ENCODE peak calls at places on chromosomes 6 and 20, in eight cellular contexts. J, D, X, P, O, C, L and Z are unnamed samples.

GRCh38 chr20:62922451-62922921 is 3.8 kb downstream of the DIDO1 start:
- DNase-seq in J (no peak), D (no peak), X (no peak), P (no peak), O (no peak), C (no peak), L (no peak), Z (no peak)

GRCh38 chr6:44001318-44001868 is 125.9 kb downstream of the MRPL14 start:
- DNase-seq in J (no peak), D (no peak), X (no peak), P (peak), O (no peak), C (peak), L (no peak), Z (peak)

GRCh38 chr20:2604506-2604835 is 48.0 kb upstream of the NOP56 start:
- DNase-seq in J (no peak), D (no peak), X (no peak), P (no peak), O (no peak), C (no peak), L (no peak), Z (no peak)

GRCh38 chr20:23520185-23520584 is 29.3 kb downstream of the CST8 start:
- DNase-seq in J (no peak), D (no peak), X (no peak), P (no peak), O (no peak), C (peak), L (no peak), Z (no peak)

GRCh38 chr20:44651507-44652373 is at the start of gene ADA:
- DNase-seq in J (no peak), D (peak), X (peak), P (peak), O (peak), C (peak), L (no peak), Z (peak)

GRCh38 chr6:134551245-134551960 is 233.5 kb upstream of the SGK1 start:
- DNase-seq in J (peak), D (no peak), X (no peak), P (no peak), O (peak), C (peak), L (peak), Z (no peak)

GRCh38 chr6:74879234-74879633 is 326.6 kb downstream of the COL12A1 start:
- DNase-seq in J (no peak), D (no peak), X (no peak), P (no peak), O (peak), C (peak), L (peak), Z (no peak)

GRCh38 chr20:37417857-37418501 is 72.0 kb downstream of the SRC start:
- DNase-seq in J (no peak), D (no peak), X (no peak), P (no peak), O (no peak), C (no peak), L (no peak), Z (no peak)

GRCh38 chr20:5977223-5977622 is 26.8 kb downstream of the MCM8 start:
- DNase-seq in J (no peak), D (no peak), X (no peak), P (no peak), O (no peak), C (no peak), L (no peak), Z (no peak)

GRCh38 chr6:134669531-134669930 is 280.4 kb downstream of the ALDH8A1 start:
- DNase-seq in J (no peak), D (no peak), X (no peak), P (no peak), O (no peak), C (no peak), L (peak), Z (no peak)

GRCh38 chr20:6295026-6295425 is 172.2 kb upstream of the FERMT1 start:
- DNase-seq in J (no peak), D (no peak), X (no peak), P (no peak), O (no peak), C (no peak), L (no peak), Z (no peak)

GRCh38 chr6:2763345-2763841 is 1.8 kb upstream of the WRNIP1 start:
- DNase-seq in J (no peak), D (peak), X (no peak), P (no peak), O (no peak), C (no peak), L (no peak), Z (peak)

GRCh38 chr6:129212081-129212480 is 329.1 kb downstream of the LAMA2 start:
- DNase-seq in J (no peak), D (no peak), X (no peak), P (no peak), O (peak), C (peak), L (peak), Z (no peak)

GRCh38 chr6:143579703-143580102 is 68.2 kb upstream of the FUCA2 start:
- DNase-seq in J (no peak), D (peak), X (no peak), P (no peak), O (peak), C (peak), L (peak), Z (no peak)

GRCh38 chr6:56359201-56359899 is 112.0 kb upstream of the COL21A1 start:
- DNase-seq in J (no peak), D (peak), X (peak), P (peak), O (peak), C (peak), L (peak), Z (peak)

GRCh38 chr6:4388675-4389074 is 253.3 kb upstream of the ECI2 start:
- DNase-seq in J (no peak), D (no peak), X (no peak), P (no peak), O (no peak), C (peak), L (peak), Z (no peak)

GRCh38 chr20:21361266-21361665 is 36.1 kb downstream of the NKX2-4 start:
- DNase-seq in J (no peak), D (no peak), X (no peak), P (no peak), O (no peak), C (peak), L (no peak), Z (no peak)

GRCh38 chr6:12751694-12752304 is 35.2 kb downstream of the PHACTR1 start:
- DNase-seq in J (no peak), D (no peak), X (peak), P (peak), O (peak), C (peak), L (peak), Z (peak)

GRCh38 chr6:56357616-56358373 is 110.4 kb upstream of the COL21A1 start:
- DNase-seq in J (no peak), D (no peak), X (no peak), P (no peak), O (peak), C (peak), L (peak), Z (no peak)

GRCh38 chr20:50343490-50344179 is 153.0 kb downstream of the CEBPB start:
- DNase-seq in J (no peak), D (peak), X (no peak), P (no peak), O (no peak), C (no peak), L (no peak), Z (no peak)

GRCh38 chr20:53331151-53331973 is 262.3 kb downstream of the ZNF217 start:
- DNase-seq in J (no peak), D (no peak), X (no peak), P (no peak), O (peak), C (no peak), L (no peak), Z (no peak)

GRCh38 chr6:149586149-149586548 is 20.0 kb downstream of the GINM1 start:
- DNase-seq in J (no peak), D (no peak), X (no peak), P (no peak), O (no peak), C (no peak), L (no peak), Z (no peak)

GRCh38 chr6:4036581-4036980 is 42.4 kb downstream of the FAM217A start:
- DNase-seq in J (no peak), D (no peak), X (no peak), P (no peak), O (no peak), C (no peak), L (no peak), Z (no peak)

GRCh38 chr6:162017551-162017950 is 710.0 kb downstream of the PRKN start:
- DNase-seq in J (no peak), D (no peak), X (no peak), P (no peak), O (no peak), C (no peak), L (no peak), Z (no peak)

GRCh38 chr6:30044630-30045029 is 16.4 kb upstream of the POLR1H start:
- DNase-seq in J (no peak), D (no peak), X (no peak), P (no peak), O (peak), C (peak), L (peak), Z (peak)

GRCh38 chr20:61173966-61174725 is 77.9 kb upstream of the CDH4 start:
- DNase-seq in J (no peak), D (no peak), X (no peak), P (no peak), O (no peak), C (no peak), L (peak), Z (peak)

GRCh38 chr6:41643899-41644269 is 5.6 kb downstream of the MDFI start:
- DNase-seq in J (no peak), D (no peak), X (no peak), P (no peak), O (no peak), C (no peak), L (no peak), Z (no peak)

GRCh38 chr6:107731422-107732319 is 92.4 kb downstream of the SCML4 start:
- DNase-seq in J (no peak), D (no peak), X (no peak), P (no peak), O (no peak), C (no peak), L (no peak), Z (no peak)

GRCh38 chr20:37411408-37412306 is 65.7 kb downstream of the SRC start:
- DNase-seq in J (no peak), D (no peak), X (no peak), P (no peak), O (no peak), C (no peak), L (no peak), Z (no peak)

GRCh38 chr20:63579017-63579705 is 5.1 kb upstream of the HELZ2 start:
- DNase-seq in J (no peak), D (no peak), X (no peak), P (no peak), O (no peak), C (no peak), L (no peak), Z (no peak)

GRCh38 chr6:71468841-71469750 is 180.5 kb downstream of the OGFRL1 start:
- DNase-seq in J (no peak), D (no peak), X (no peak), P (no peak), O (peak), C (peak), L (peak), Z (no peak)

GRCh38 chr6:125129354-125129753 is 24.2 kb upstream of the TPD52L1 start:
- DNase-seq in J (no peak), D (no peak), X (no peak), P (no peak), O (no peak), C (no peak), L (no peak), Z (no peak)

DNA sequence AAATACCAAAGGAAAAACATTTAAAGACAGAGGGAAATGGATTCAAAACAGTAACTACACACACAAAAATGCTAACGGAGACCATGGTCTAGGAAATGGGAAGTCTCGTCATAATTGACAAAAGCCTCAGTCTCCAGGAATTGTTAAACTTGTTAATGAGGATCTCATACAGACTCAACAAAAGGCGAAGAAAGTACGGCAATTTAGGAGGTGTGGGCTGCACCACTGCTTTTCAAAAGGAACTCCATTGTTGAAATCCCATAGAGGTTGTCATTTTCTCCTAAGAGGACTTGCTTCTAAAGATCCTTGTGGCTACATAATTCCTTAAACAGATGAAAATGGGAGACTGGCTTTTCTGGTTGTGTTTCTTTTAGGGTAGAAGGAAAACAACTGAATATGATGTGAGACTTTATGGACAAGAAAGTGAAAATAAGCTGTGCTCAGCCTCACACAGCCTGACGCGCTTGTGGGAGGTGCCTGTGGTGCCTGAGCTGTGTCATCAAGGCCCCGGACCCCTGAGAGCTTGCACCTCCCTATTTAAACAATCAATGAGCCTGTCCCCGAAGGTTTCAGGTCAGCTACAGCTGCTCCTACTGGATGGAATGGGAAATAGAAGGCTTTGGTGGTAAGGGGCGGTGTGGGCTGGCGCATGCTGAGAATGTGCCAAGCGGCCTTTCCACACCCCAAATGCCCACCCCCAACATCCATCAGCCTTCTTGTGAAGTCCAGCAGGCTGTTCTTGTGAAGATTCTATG is 2.5 kb upstream of the CLDN20 start:
- DNase-seq in J (no peak), D (no peak), X (no peak), P (no peak), O (no peak), C (no peak), L (no peak), Z (no peak)
- TF ChIP-seq CTCF in J (no peak), D (no peak), X (no peak), P (no peak), O (peak), C (no peak), L (peak), Z (no peak)

DNA sequence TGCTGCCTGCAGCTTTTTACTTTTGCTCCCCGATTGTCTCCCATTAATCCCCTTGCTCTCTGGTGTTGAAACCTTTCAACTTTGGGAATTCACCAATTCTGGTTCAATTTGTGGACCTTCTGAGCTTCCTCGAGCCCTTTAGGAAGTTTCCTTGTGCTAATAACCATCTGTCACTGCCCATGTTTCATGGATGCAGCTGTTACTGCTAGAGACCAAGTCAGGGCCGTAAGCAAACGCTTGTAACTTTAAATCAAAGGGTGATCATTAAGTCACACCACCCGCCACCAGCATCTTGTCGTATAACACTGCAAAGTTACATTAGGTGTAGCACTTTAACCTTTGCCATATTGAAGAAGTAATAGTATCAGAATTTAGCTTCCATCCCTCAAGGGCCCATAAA is 268.3 kb upstream of the SASH1 start:
- DNase-seq in J (no peak), D (no peak), X (no peak), P (no peak), O (no peak), C (no peak), L (no peak), Z (no peak)
- TF ChIP-seq CTCF in J (no peak), D (no peak), X (no peak), P (no peak), O (no peak), C (no peak), L (no peak), Z (no peak)

GRCh38 chr6:5898563-5898962 is 108.2 kb downstream of the NRN1 start:
- DNase-seq in J (no peak), D (no peak), X (no peak), P (no peak), O (no peak), C (no peak), L (no peak), Z (no peak)
- TF ChIP-seq CTCF in J (no peak), D (no peak), X (no peak), P (no peak), O (no peak), C (no peak), L (no peak), Z (no peak)

DNA sequence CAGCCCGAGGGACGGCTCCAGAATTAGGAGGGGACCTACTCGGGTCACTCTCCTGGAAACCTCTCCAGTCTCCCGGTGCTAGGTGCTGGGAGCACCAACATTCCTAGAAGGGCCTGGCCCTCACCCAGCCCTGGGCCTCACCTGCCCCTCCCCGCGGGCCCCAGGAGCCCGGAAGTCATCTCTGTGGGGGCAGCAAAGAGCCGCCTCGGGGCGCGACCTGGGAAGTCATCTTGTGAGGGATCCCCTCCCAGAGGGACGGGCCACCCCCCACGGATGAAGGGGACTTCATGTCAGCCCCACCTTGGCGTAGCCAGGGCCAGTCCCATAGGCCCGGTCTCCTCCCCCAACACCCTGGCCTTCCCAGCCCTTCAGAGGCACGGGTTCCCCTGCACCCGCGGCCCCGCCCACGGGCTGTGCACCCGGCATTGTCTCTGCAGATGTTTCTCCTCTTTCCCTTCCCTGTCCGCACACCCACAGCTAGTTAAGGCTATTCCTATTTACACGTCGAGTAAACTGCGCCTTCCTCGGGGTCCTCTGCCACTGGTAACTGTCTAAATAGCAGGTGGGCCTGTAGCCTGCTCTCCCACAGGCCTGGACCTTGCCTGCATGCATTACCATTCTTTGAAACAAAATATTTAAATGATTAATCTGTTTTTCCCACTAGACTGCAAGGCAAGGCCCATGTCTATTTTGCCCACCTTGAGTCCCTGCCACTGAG is 896 bp upstream of the RNASET2 start:
- DNase-seq in J (no peak), D (peak), X (no peak), P (peak), O (no peak), C (no peak), L (no peak), Z (peak)
- TF ChIP-seq CTCF in J (no peak), D (no peak), X (no peak), P (peak), O (no peak), C (no peak), L (no peak), Z (no peak)